ENCODE peak calls at places on chromosomes 2 and 18, in five cellular contexts. One of them, this sample, is unnamed.
A peak's percentile ranks its signal among the peaks of the same experiment; 100 is the strongest.

GRCh38 chr2:58973831-58974281 is 732.7 kb upstream of the FANCL start:
- DNase-seq in AG08395: no peak
- DNase-seq in GM06990: no peak
- DNase-seq in GM23248: no peak
- DNase-seq in stimulated activated CD8-positive, alpha-beta memory T cell treated with anti-CD3 and anti-CD28 coated beads, Interleukin-15, amount 100 ng/mL, for 1 hour: no peak
- DNase-seq in this sample: no peak

GRCh38 chr2:71630110-71630967 is 177.0 kb downstream of the DYSF start:
- DNase-seq in GM23248: no peak
- DNase-seq in AG08395: no peak
- DNase-seq in GM06990: no peak
- DNase-seq in stimulated activated CD8-positive, alpha-beta memory T cell treated with anti-CD3 and anti-CD28 coated beads, Interleukin-15, amount 100 ng/mL, for 1 hour: no peak
- DNase-seq in this sample: no peak

GRCh38 chr18:55706893-55707292 is 118.9 kb upstream of the TCF4 start:
- DNase-seq in AG08395: peak; percentile 20
- DNase-seq in stimulated activated CD8-positive, alpha-beta memory T cell treated with anti-CD3 and anti-CD28 coated beads, Interleukin-15, amount 100 ng/mL, for 1 hour: no peak
- DNase-seq in GM06990: no peak
- DNase-seq in GM23248: peak; percentile 75
- DNase-seq in this sample: no peak

GRCh38 chr2:26285931-26286330 is 41.2 kb downstream of the HADHB start:
- DNase-seq in GM06990: no peak
- DNase-seq in GM23248: no peak
- DNase-seq in AG08395: no peak
- DNase-seq in stimulated activated CD8-positive, alpha-beta memory T cell treated with anti-CD3 and anti-CD28 coated beads, Interleukin-15, amount 100 ng/mL, for 1 hour: no peak
- DNase-seq in this sample: no peak

GRCh38 chr2:535222-535621 is 142.0 kb downstream of the TMEM18 start:
- DNase-seq in AG08395: no peak
- DNase-seq in GM06990: no peak
- DNase-seq in GM23248: peak; percentile 19
- DNase-seq in stimulated activated CD8-positive, alpha-beta memory T cell treated with anti-CD3 and anti-CD28 coated beads, Interleukin-15, amount 100 ng/mL, for 1 hour: no peak
- DNase-seq in this sample: peak; percentile 12

GRCh38 chr2:118536306-118536705 is 311.1 kb downstream of the EN1 start:
- DNase-seq in stimulated activated CD8-positive, alpha-beta memory T cell treated with anti-CD3 and anti-CD28 coated beads, Interleukin-15, amount 100 ng/mL, for 1 hour: no peak
- DNase-seq in AG08395: no peak
- DNase-seq in GM06990: no peak
- DNase-seq in GM23248: no peak
- DNase-seq in this sample: no peak

GRCh38 chr18:77222464-77222863 is 27.2 kb upstream of the GALR1 start:
- DNase-seq in AG08395: no peak
- DNase-seq in GM06990: no peak
- DNase-seq in GM23248: no peak
- DNase-seq in stimulated activated CD8-positive, alpha-beta memory T cell treated with anti-CD3 and anti-CD28 coated beads, Interleukin-15, amount 100 ng/mL, for 1 hour: no peak
- DNase-seq in this sample: no peak

GRCh38 chr2:118858485-118859156 is 11.2 kb upstream of the EN1 start:
- DNase-seq in AG08395: no peak
- DNase-seq in GM23248: no peak
- DNase-seq in stimulated activated CD8-positive, alpha-beta memory T cell treated with anti-CD3 and anti-CD28 coated beads, Interleukin-15, amount 100 ng/mL, for 1 hour: no peak
- DNase-seq in GM06990: no peak
- DNase-seq in this sample: no peak

GRCh38 chr18:34122724-34123334 is 101.9 kb downstream of the NOL4 start:
- DNase-seq in GM06990: peak; percentile 28
- DNase-seq in AG08395: peak; percentile 54
- DNase-seq in GM23248: peak; percentile 76
- DNase-seq in stimulated activated CD8-positive, alpha-beta memory T cell treated with anti-CD3 and anti-CD28 coated beads, Interleukin-15, amount 100 ng/mL, for 1 hour: no peak
- DNase-seq in this sample: peak; percentile 19

GRCh38 chr2:10452334-10452733 is 4.2 kb upstream of the ODC1 start:
- DNase-seq in GM06990: no peak
- DNase-seq in GM23248: peak; percentile 94
- DNase-seq in stimulated activated CD8-positive, alpha-beta memory T cell treated with anti-CD3 and anti-CD28 coated beads, Interleukin-15, amount 100 ng/mL, for 1 hour: no peak
- DNase-seq in AG08395: peak; percentile 71
- DNase-seq in this sample: no peak

GRCh38 chr2:240948905-240949790 is 43.0 kb downstream of the CROCC2 start:
- DNase-seq in stimulated activated CD8-positive, alpha-beta memory T cell treated with anti-CD3 and anti-CD28 coated beads, Interleukin-15, amount 100 ng/mL, for 1 hour: no peak
- DNase-seq in AG08395: no peak
- DNase-seq in GM06990: no peak
- DNase-seq in GM23248: no peak
- DNase-seq in this sample: no peak

GRCh38 chr2:221088506-221088905 is 483.6 kb downstream of the EPHA4 start:
- DNase-seq in GM23248: no peak
- DNase-seq in stimulated activated CD8-positive, alpha-beta memory T cell treated with anti-CD3 and anti-CD28 coated beads, Interleukin-15, amount 100 ng/mL, for 1 hour: no peak
- DNase-seq in GM06990: no peak
- DNase-seq in AG08395: no peak
- DNase-seq in this sample: no peak

GRCh38 chr2:136029149-136029548 is 43.7 kb upstream of the DARS1 start:
- DNase-seq in GM23248: no peak
- DNase-seq in AG08395: no peak
- DNase-seq in GM06990: no peak
- DNase-seq in stimulated activated CD8-positive, alpha-beta memory T cell treated with anti-CD3 and anti-CD28 coated beads, Interleukin-15, amount 100 ng/mL, for 1 hour: no peak
- DNase-seq in this sample: no peak

GRCh38 chr18:4399929-4400328 is 55.2 kb downstream of the DLGAP1 start:
- DNase-seq in AG08395: no peak
- DNase-seq in GM23248: no peak
- DNase-seq in GM06990: peak; percentile 50
- DNase-seq in stimulated activated CD8-positive, alpha-beta memory T cell treated with anti-CD3 and anti-CD28 coated beads, Interleukin-15, amount 100 ng/mL, for 1 hour: no peak
- DNase-seq in this sample: no peak

GRCh38 chr18:50610349-50610748 is 50.5 kb downstream of the MAPK4 start:
- DNase-seq in GM23248: no peak
- DNase-seq in GM06990: no peak
- DNase-seq in stimulated activated CD8-positive, alpha-beta memory T cell treated with anti-CD3 and anti-CD28 coated beads, Interleukin-15, amount 100 ng/mL, for 1 hour: no peak
- DNase-seq in AG08395: no peak
- DNase-seq in this sample: no peak

GRCh38 chr2:226652983-226653765 is 146.4 kb downstream of the IRS1 start:
- DNase-seq in GM06990: no peak
- DNase-seq in AG08395: no peak
- DNase-seq in stimulated activated CD8-positive, alpha-beta memory T cell treated with anti-CD3 and anti-CD28 coated beads, Interleukin-15, amount 100 ng/mL, for 1 hour: no peak
- DNase-seq in GM23248: no peak
- DNase-seq in this sample: no peak

GRCh38 chr2:139439100-139439499 is 658.9 kb upstream of the NXPH2 start:
- DNase-seq in GM06990: no peak
- DNase-seq in GM23248: no peak
- DNase-seq in stimulated activated CD8-positive, alpha-beta memory T cell treated with anti-CD3 and anti-CD28 coated beads, Interleukin-15, amount 100 ng/mL, for 1 hour: no peak
- DNase-seq in AG08395: no peak
- DNase-seq in this sample: no peak

GRCh38 chr2:130764821-130765115 is 9.4 kb downstream of the AMER3 start:
- DNase-seq in GM06990: no peak
- DNase-seq in stimulated activated CD8-positive, alpha-beta memory T cell treated with anti-CD3 and anti-CD28 coated beads, Interleukin-15, amount 100 ng/mL, for 1 hour: no peak
- DNase-seq in GM23248: no peak
- DNase-seq in AG08395: no peak
- DNase-seq in this sample: no peak

GRCh38 chr2:157488877-157489276 is 45.0 kb upstream of the CYTIP start:
- DNase-seq in GM06990: no peak
- DNase-seq in GM23248: no peak
- DNase-seq in AG08395: no peak
- DNase-seq in stimulated activated CD8-positive, alpha-beta memory T cell treated with anti-CD3 and anti-CD28 coated beads, Interleukin-15, amount 100 ng/mL, for 1 hour: no peak
- DNase-seq in this sample: no peak

GRCh38 chr2:42359894-42360483 is 1.0 kb downstream of the COX7A2L start:
- DNase-seq in GM06990: no peak
- DNase-seq in GM23248: peak; percentile 81
- DNase-seq in stimulated activated CD8-positive, alpha-beta memory T cell treated with anti-CD3 and anti-CD28 coated beads, Interleukin-15, amount 100 ng/mL, for 1 hour: no peak
- DNase-seq in AG08395: peak; percentile 25
- DNase-seq in this sample: peak; percentile 30

GRCh38 chr2:239250216-239251071 is 150.4 kb downstream of the HDAC4 start:
- DNase-seq in AG08395: no peak
- DNase-seq in GM06990: no peak
- DNase-seq in GM23248: no peak
- DNase-seq in stimulated activated CD8-positive, alpha-beta memory T cell treated with anti-CD3 and anti-CD28 coated beads, Interleukin-15, amount 100 ng/mL, for 1 hour: no peak
- DNase-seq in this sample: no peak

GRCh38 chr2:30866974-30867373 is 59.7 kb upstream of the CAPN13 start:
- DNase-seq in AG08395: no peak
- DNase-seq in stimulated activated CD8-positive, alpha-beta memory T cell treated with anti-CD3 and anti-CD28 coated beads, Interleukin-15, amount 100 ng/mL, for 1 hour: no peak
- DNase-seq in GM06990: no peak
- DNase-seq in GM23248: no peak
- DNase-seq in this sample: no peak

GRCh38 chr2:31266804-31267203 is 32.9 kb downstream of the EHD3 start:
- DNase-seq in GM06990: no peak
- DNase-seq in GM23248: no peak
- DNase-seq in AG08395: no peak
- DNase-seq in stimulated activated CD8-positive, alpha-beta memory T cell treated with anti-CD3 and anti-CD28 coated beads, Interleukin-15, amount 100 ng/mL, for 1 hour: no peak
- DNase-seq in this sample: no peak

GRCh38 chr2:98647636-98648035 is 39.2 kb downstream of the UNC50 start:
- DNase-seq in GM06990: no peak
- DNase-seq in AG08395: no peak
- DNase-seq in GM23248: peak; percentile 55
- DNase-seq in stimulated activated CD8-positive, alpha-beta memory T cell treated with anti-CD3 and anti-CD28 coated beads, Interleukin-15, amount 100 ng/mL, for 1 hour: no peak
- DNase-seq in this sample: no peak

GRCh38 chr18:48031011-48031480 is 100.6 kb upstream of the SMAD2 start:
- DNase-seq in GM23248: peak; percentile 73
- DNase-seq in AG08395: peak; percentile 72
- DNase-seq in stimulated activated CD8-positive, alpha-beta memory T cell treated with anti-CD3 and anti-CD28 coated beads, Interleukin-15, amount 100 ng/mL, for 1 hour: no peak
- DNase-seq in GM06990: no peak
- DNase-seq in this sample: peak; percentile 28

GRCh38 chr2:157933549-157933948 is 57.4 kb upstream of the ACVR1 start:
- DNase-seq in GM23248: no peak
- DNase-seq in GM06990: no peak
- DNase-seq in AG08395: no peak
- DNase-seq in stimulated activated CD8-positive, alpha-beta memory T cell treated with anti-CD3 and anti-CD28 coated beads, Interleukin-15, amount 100 ng/mL, for 1 hour: no peak
- DNase-seq in this sample: no peak

GRCh38 chr2:69693472-69694450 is 48.2 kb upstream of the ANXA4 start:
- DNase-seq in stimulated activated CD8-positive, alpha-beta memory T cell treated with anti-CD3 and anti-CD28 coated beads, Interleukin-15, amount 100 ng/mL, for 1 hour: no peak
- DNase-seq in GM23248: no peak
- DNase-seq in GM06990: peak; percentile 37
- DNase-seq in AG08395: no peak
- DNase-seq in this sample: no peak

GRCh38 chr2:70204452-70204851 is 13.6 kb upstream of the C2orf42 start:
- DNase-seq in GM23248: no peak
- DNase-seq in GM06990: no peak
- DNase-seq in AG08395: no peak
- DNase-seq in stimulated activated CD8-positive, alpha-beta memory T cell treated with anti-CD3 and anti-CD28 coated beads, Interleukin-15, amount 100 ng/mL, for 1 hour: no peak
- DNase-seq in this sample: no peak

GRCh38 chr2:201931955-201932354 is 101.7 kb upstream of the FZD7 start:
- DNase-seq in AG08395: peak; percentile 87
- DNase-seq in GM23248: peak; percentile 94
- DNase-seq in stimulated activated CD8-positive, alpha-beta memory T cell treated with anti-CD3 and anti-CD28 coated beads, Interleukin-15, amount 100 ng/mL, for 1 hour: no peak
- DNase-seq in GM06990: no peak
- DNase-seq in this sample: no peak

GRCh38 chr2:130337735-130338325 is 4.9 kb upstream of the IMP4 start:
- DNase-seq in AG08395: peak; percentile 30
- DNase-seq in GM23248: peak; percentile 75
- DNase-seq in stimulated activated CD8-positive, alpha-beta memory T cell treated with anti-CD3 and anti-CD28 coated beads, Interleukin-15, amount 100 ng/mL, for 1 hour: no peak
- DNase-seq in GM06990: no peak
- DNase-seq in this sample: peak; percentile 95

GRCh38 chr2:824954-825353 is 125.7 kb upstream of the SNTG2 start:
- DNase-seq in AG08395: no peak
- DNase-seq in GM23248: no peak
- DNase-seq in stimulated activated CD8-positive, alpha-beta memory T cell treated with anti-CD3 and anti-CD28 coated beads, Interleukin-15, amount 100 ng/mL, for 1 hour: no peak
- DNase-seq in GM06990: no peak
- DNase-seq in this sample: no peak